ENCODE peak calls at places on chromosomes 6 and 20, in four cellular contexts. S, O, E and J are unnamed samples.
A peak's percentile ranks its signal among the peaks of the same experiment; 100 is the strongest.

GRCh38 chr6:160461641-160462040 is 113.5 kb downstream of the SLC22A3 start:
- DNase-seq in S (no peak), E (no peak), O (no peak), J (no peak)

GRCh38 chr20:15895560-15896084 is 677.6 kb downstream of the KIF16B start:
- DNase-seq in S (peak; percentile 36), E (no peak), O (no peak), J (no peak)

GRCh38 chr6:157648561-157648960 is 174.5 kb upstream of the SNX9 start:
- DNase-seq in S (no peak), O (no peak), E (no peak), J (no peak)

GRCh38 chr20:23129891-23130621 is 43.9 kb upstream of the CD93 start:
- DNase-seq in S (no peak), O (no peak), E (no peak), J (no peak)

GRCh38 chr6:161443868-161444267 is 170.0 kb upstream of the AGPAT4 start:
- DNase-seq in S (no peak), O (no peak), E (no peak), J (peak; percentile 41)

GRCh38 chr6:109079981-109080380 is 14.7 kb downstream of the SESN1 start:
- DNase-seq in S (no peak), O (no peak), E (no peak), J (no peak)

GRCh38 chr6:158815915-158816314 is 3.3 kb downstream of the EZR start:
- DNase-seq in E (no peak), S (no peak), O (no peak), J (no peak)

GRCh38 chr6:26309731-26310142 is 55.3 kb upstream of the BTN3A2 start:
- DNase-seq in O (no peak), S (no peak), E (peak; percentile 45), J (no peak)

GRCh38 chr20:49766979-49767419 is 45.6 kb upstream of the SLC9A8 start:
- DNase-seq in S (no peak), E (peak; percentile 61), O (no peak), J (no peak)

GRCh38 chr6:133609404-133610270 is 279.3 kb upstream of the TCF21 start:
- DNase-seq in S (peak; percentile 75), O (peak; percentile 62), E (peak; percentile 100), J (peak; percentile 27)

GRCh38 chr20:62590301-62591121 is 51.8 kb upstream of the SLCO4A1 start:
- DNase-seq in O (peak; percentile 84), E (peak; percentile 47), S (peak; percentile 71), J (no peak)

GRCh38 chr20:9458075-9458818 is 56.1 kb upstream of the LAMP5 start:
- DNase-seq in S (no peak), E (peak; percentile 38), O (no peak), J (peak; percentile 5)

GRCh38 chr20:49641683-49642649 is 71.7 kb downstream of the B4GALT5 start:
- DNase-seq in O (no peak), S (no peak), E (no peak), J (peak; percentile 54)

GRCh38 chr20:52062452-52063209 is 128.9 kb downstream of the ZFP64 start:
- DNase-seq in E (no peak), S (no peak), O (no peak), J (no peak)

GRCh38 chr6:146896960-146897701 is 298.4 kb downstream of the ADGB start:
- DNase-seq in O (no peak), E (no peak), S (no peak), J (no peak)

GRCh38 chr6:88650029-88650619 is 313.3 kb downstream of the RNGTT start:
- DNase-seq in O (no peak), S (no peak), E (no peak), J (no peak)

GRCh38 chr20:39874049-39874893 is 814.8 kb downstream of the MAFB start:
- DNase-seq in E (peak; percentile 71), O (peak; percentile 18), S (peak; percentile 90), J (peak; percentile 86)

GRCh38 chr6:142088858-142089216 is 43.9 kb upstream of the GJE1 start:
- DNase-seq in E (peak; percentile 24), S (peak; percentile 35), O (peak; percentile 12), J (no peak)

GRCh38 chr6:144059139-144059538 is 36.2 kb downstream of the SF3B5 start:
- DNase-seq in O (no peak), S (no peak), E (no peak), J (no peak)

GRCh38 chr6:1317302-1317815 is 5.5 kb downstream of the FOXQ1 start:
- DNase-seq in O (no peak), S (no peak), E (no peak), J (no peak)
- H3K27ac ChIP-seq in O (peak overlapping the region; percentile 41), S (no peak overlapping the region), E (peak overlapping the region; percentile 68), J (no peak overlapping the region)

GRCh38 chr6:168364793-168365421 is 45.3 kb upstream of the DACT2 start:
- DNase-seq in S (no peak), E (no peak), O (no peak), J (no peak)
- H3K9me3 ChIP-seq in S (no peaks in the 10 kb centered on the region), E (no peaks in the 10 kb centered on the region), O (no peaks in the 10 kb centered on the region), J (no peaks in the 10 kb centered on the region)

GRCh38 chr6:37566209-37566859 is 66.6 kb upstream of the CCDC167 start:
- DNase-seq in E (no peak), S (peak; percentile 59), O (peak; percentile 54), J (peak; percentile 51)
- H3K4me3 ChIP-seq in E (no peak overlapping the region), S (peak overlapping the region; percentile 26), O (no peak overlapping the region), J (peak overlapping the region; percentile 33)

GRCh38 chr20:31710423-31711250 is 12.0 kb downstream of the BCL2L1 start:
- DNase-seq in O (peak; percentile 69), E (no peak), S (no peak), J (no peak)

GRCh38 chr20:31711416-31712111 is 11.1 kb downstream of the BCL2L1 start:
- DNase-seq in E (no peak), O (no peak), S (no peak), J (no peak)

GRCh38 chr20:31712564-31713311 is 9.9 kb downstream of the BCL2L1 start:
- DNase-seq in O (peak; percentile 90), E (peak; percentile 95), S (peak; percentile 91), J (peak; percentile 76)

GRCh38 chr20:31713312-31714049 is 9.2 kb downstream of the BCL2L1 start:
- DNase-seq in O (peak; percentile 80), S (peak; percentile 78), E (peak; percentile 82), J (peak; percentile 85)

DNA sequence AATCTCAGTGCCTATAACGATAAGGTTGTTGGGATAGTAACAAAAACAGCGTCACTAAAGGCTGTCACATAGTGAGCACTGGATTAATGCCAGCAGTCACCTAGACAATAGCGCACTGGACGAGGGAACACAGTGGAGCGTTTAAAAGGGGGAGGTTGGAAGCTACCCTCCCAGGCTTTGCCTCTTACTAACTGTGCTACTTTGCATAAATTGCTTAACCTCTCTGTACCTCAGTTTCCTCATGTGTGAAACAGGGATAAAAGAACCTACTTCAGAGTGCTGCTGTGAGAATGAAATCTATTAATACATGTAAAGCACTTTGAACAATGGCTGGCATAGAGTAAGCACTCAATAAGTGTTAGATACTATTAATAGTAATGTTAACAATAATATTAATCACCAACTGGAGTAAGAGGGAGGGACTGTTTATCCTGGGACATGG is 10.5 kb downstream of the BCL2L1 start:
- DNase-seq in O (no peak), S (no peak), E (no peak), J (no peak)
- H3K27ac ChIP-seq in O (peak overlapping the region; percentile 99), S (peak overlapping the region; percentile 97), E (peak overlapping the region; percentile 95), J (peak overlapping the region; percentile 80)